ENCODE peak calls at places on chromosomes 12 and 14, in eight cellular contexts. S is choroid plexus epithelial cell, P is Caco-2, W is lung, K is left ventricle myocardium inferior, O is lower lobe of right lung, B is fibroblast of the aortic adventitia, T is epithelial cell of esophagus. U is an unnamed sample.

GRCh38 chr12:9388379-9388778 is 180.2 kb upstream of the PZP start:
- DNase-seq in S (no peak), P (no peak), W (no peak), K (no peak), O (no peak), B (no peak), T (no peak), U (no peak)

GRCh38 chr12:108855284-108856169 is 1.9 kb downstream of the SSH1 start:
- DNase-seq in S (no peak), P (peak), W (no peak), K (no peak), O (no peak), B (no peak), T (no peak), U (no peak)

GRCh38 chr12:43277630-43278267 is 274.3 kb downstream of the ADAMTS20 start:
- DNase-seq in S (peak), P (no peak), W (no peak), K (no peak), O (no peak), B (peak), T (peak), U (no peak)

GRCh38 chr12:13343380-13343779 is 146.9 kb downstream of the EMP1 start:
- DNase-seq in S (no peak), P (no peak), W (no peak), K (no peak), O (no peak), B (peak), T (peak), U (no peak)

GRCh38 chr14:86022031-86022629 is 492.2 kb downstream of the FLRT2 start:
- DNase-seq in S (peak), P (no peak), W (no peak), K (no peak), O (no peak), B (no peak), T (no peak), U (no peak)

GRCh38 chr12:128914908-128915563 is 61.8 kb downstream of the GLT1D1 start:
- DNase-seq in S (no peak), P (no peak), W (no peak), K (no peak), O (no peak), B (no peak), T (no peak), U (peak)

GRCh38 chr14:63725786-63726185 is 2.1 kb downstream of the SGPP1 start:
- DNase-seq in S (no peak), P (no peak), W (no peak), K (no peak), O (no peak), B (peak), T (no peak), U (no peak)

GRCh38 chr14:77988966-77989365 is 181.2 kb upstream of the NRXN3 start:
- DNase-seq in S (peak), P (no peak), W (no peak), K (peak), O (no peak), B (peak), T (peak), U (no peak)

GRCh38 chr14:99158646-99159165 is 113.3 kb downstream of the BCL11B start:
- DNase-seq in S (no peak), P (no peak), W (no peak), K (no peak), O (no peak), B (no peak), T (no peak), U (no peak)
- H3K4me3 ChIP-seq in S (no peak), P (no peak), W (no peak), K (no peak), O (no peak), B (no peak), T (no peak), U (no peak)

GRCh38 chr12:118840399-118840798 is 140.9 kb upstream of the SRRM4 start:
- DNase-seq in S (no peak), P (peak), W (no peak), K (no peak), O (no peak), B (no peak), T (no peak), U (no peak)
- TF ChIP-seq CTCF in S (no peak), P (peak), W (no peak), K (no peak), O (no peak), B (no peak), T (no peak), U (peak)

GRCh38 chr14:75369506-75369905 is 58.3 kb upstream of the JDP2 start:
- DNase-seq in S (no peak), P (no peak), W (no peak), K (peak), O (no peak), B (no peak), T (no peak), U (no peak)
- H3K4me3 ChIP-seq in S (no peak), P (no peak), W (no peak), K (no peak), O (no peak), B (no peak), T (no peak), U (no peak)

GRCh38 chr14:31887929-31888580 is 189.0 kb upstream of the ARHGAP5 start:
- DNase-seq in S (no peak), P (no peak), W (no peak), K (no peak), O (no peak), B (no peak), T (no peak), U (no peak)
- TF ChIP-seq CTCF in S (no peak), P (no peak), W (no peak), K (no peak), O (no peak), B (no peak), T (no peak), U (no peak)

GRCh38 chr12:121167232-121167820 is 34.6 kb downstream of the P2RX7 start:
- DNase-seq in S (peak), P (peak), W (no peak), K (no peak), O (no peak), B (peak), T (peak), U (no peak)
- H3K4me3 ChIP-seq in S (no peak), P (no peak), W (no peak), K (no peak), O (no peak), B (no peak), T (no peak), U (no peak)

GRCh38 chr12:110619534-110619953 is 5.6 kb downstream of the TCTN1 start:
- DNase-seq in S (no peak), P (no peak), W (no peak), K (no peak), O (no peak), B (no peak), T (no peak), U (peak)
- TF ChIP-seq CTCF in S (peak), P (no peak), W (no peak), K (no peak), O (no peak), B (no peak), T (no peak), U (peak)

U was measured in GM12864.